ENCODE peak calls at places on chromosome 21, in four cellular contexts. One of them, this sample, is unnamed.

GRCh38 chr21:17454315-17455027 is 58.4 kb upstream of the CXADR start:
- DNase-seq in endothelial cell: peak; percentile 78
- DNase-seq in HEK293T: peak; percentile 73
- DNase-seq in CD4-positive, alpha-beta memory T cell: peak; percentile 3
- DNase-seq in this sample: peak; percentile 72

GRCh38 chr21:40165212-40165611 is 298.0 kb downstream of the PCP4 start:
- DNase-seq in endothelial cell: no peak
- DNase-seq in HEK293T: no peak
- DNase-seq in CD4-positive, alpha-beta memory T cell: no peak
- DNase-seq in this sample: no peak

GRCh38 chr21:29080454-29080930 is 7.0 kb upstream of the CCT8 start:
- DNase-seq in endothelial cell: no peak
- DNase-seq in HEK293T: no peak
- DNase-seq in CD4-positive, alpha-beta memory T cell: peak; percentile 21
- DNase-seq in this sample: no peak

GRCh38 chr21:15826147-15826780 is 96.5 kb downstream of the USP25 start:
- DNase-seq in endothelial cell: peak; percentile 35
- DNase-seq in HEK293T: peak; percentile 51
- DNase-seq in CD4-positive, alpha-beta memory T cell: peak; percentile 46
- DNase-seq in this sample: no peak

GRCh38 chr21:41717573-41718330 is 49.1 kb downstream of the RIPK4 start:
- DNase-seq in endothelial cell: no peak
- DNase-seq in HEK293T: no peak
- DNase-seq in CD4-positive, alpha-beta memory T cell: no peak
- DNase-seq in this sample: no peak

GRCh38 chr21:33229776-33230517 is at the start of gene IFNAR2:
- DNase-seq in endothelial cell: peak; percentile 86
- DNase-seq in HEK293T: peak; percentile 97
- DNase-seq in CD4-positive, alpha-beta memory T cell: peak; percentile 63
- DNase-seq in this sample: peak; percentile 87

GRCh38 chr21:35578350-35578782 is 482.0 kb downstream of the SETD4 start:
- DNase-seq in endothelial cell: no peak
- DNase-seq in HEK293T: no peak
- DNase-seq in CD4-positive, alpha-beta memory T cell: no peak
- DNase-seq in this sample: no peak

GRCh38 chr21:42545317-42545716 is 31.7 kb downstream of the SLC37A1 start:
- DNase-seq in endothelial cell: no peak
- DNase-seq in HEK293T: no peak
- DNase-seq in CD4-positive, alpha-beta memory T cell: no peak
- DNase-seq in this sample: no peak

GRCh38 chr21:45322960-45323461 is 35.3 kb upstream of the POFUT2 start:
- DNase-seq in endothelial cell: no peak
- DNase-seq in HEK293T: no peak
- DNase-seq in CD4-positive, alpha-beta memory T cell: no peak
- DNase-seq in this sample: peak; percentile 41

GRCh38 chr21:44982558-44983244 is 42.9 kb downstream of the SLX9 start:
- DNase-seq in endothelial cell: no peak
- DNase-seq in HEK293T: no peak
- DNase-seq in CD4-positive, alpha-beta memory T cell: no peak
- DNase-seq in this sample: no peak

GRCh38 chr21:25970254-25970930 is 200.2 kb downstream of the APP start:
- DNase-seq in endothelial cell: no peak
- DNase-seq in HEK293T: no peak
- DNase-seq in CD4-positive, alpha-beta memory T cell: no peak
- DNase-seq in this sample: peak; percentile 47

GRCh38 chr21:42123509-42123908 is 52.4 kb downstream of the UMODL1 start:
- DNase-seq in endothelial cell: no peak
- DNase-seq in HEK293T: no peak
- DNase-seq in CD4-positive, alpha-beta memory T cell: no peak
- DNase-seq in this sample: no peak

GRCh38 chr21:33543505-33544129 is 779 bp downstream of the SON start:
- DNase-seq in endothelial cell: peak; percentile 80
- DNase-seq in HEK293T: no peak
- DNase-seq in CD4-positive, alpha-beta memory T cell: no peak
- DNase-seq in this sample: no peak

GRCh38 chr21:38716942-38717341 is 88.8 kb upstream of the ETS2 start:
- DNase-seq in endothelial cell: no peak
- DNase-seq in HEK293T: no peak
- DNase-seq in CD4-positive, alpha-beta memory T cell: no peak
- DNase-seq in this sample: no peak

GRCh38 chr21:41803316-41803715 is 36.5 kb upstream of the RIPK4 start:
- DNase-seq in endothelial cell: no peak
- DNase-seq in HEK293T: no peak
- DNase-seq in CD4-positive, alpha-beta memory T cell: no peak
- DNase-seq in this sample: no peak

GRCh38 chr21:14736162-14736561 is 190.0 kb upstream of the SAMSN1 start:
- DNase-seq in endothelial cell: no peak
- DNase-seq in HEK293T: no peak
- DNase-seq in CD4-positive, alpha-beta memory T cell: no peak
- DNase-seq in this sample: no peak

This sample was measured in dorsolateral prefrontal cortex.